ENCODE peak calls at places on chromosome 5, in eight cellular contexts. One of them, this sample, is unnamed.

GRCh38 chr5:151676719-151677118 is 10.0 kb downstream of the SPARC start:
- DNase-seq in WTC11: no peak
- DNase-seq in endodermal cell: no peak
- DNase-seq in transverse colon: no peak
- DNase-seq in colonic mucosa: no peak
- DNase-seq in spleen: no peak
- DNase-seq in heart left ventricle: no peak
- DNase-seq in fibroblast of lung: peak
- DNase-seq in this sample: no peak

GRCh38 chr5:167574381-167574780 is 717.1 kb upstream of the WWC1 start:
- DNase-seq in fibroblast of lung: no peak
- DNase-seq in heart left ventricle: no peak
- DNase-seq in transverse colon: no peak
- DNase-seq in colonic mucosa: no peak
- DNase-seq in WTC11: no peak
- DNase-seq in spleen: no peak
- DNase-seq in endodermal cell: no peak
- DNase-seq in this sample: no peak

GRCh38 chr5:118022062-118022461 is 966.3 kb downstream of the DTWD2 start:
- DNase-seq in heart left ventricle: no peak
- DNase-seq in fibroblast of lung: no peak
- DNase-seq in transverse colon: no peak
- DNase-seq in spleen: no peak
- DNase-seq in colonic mucosa: no peak
- DNase-seq in WTC11: no peak
- DNase-seq in endodermal cell: no peak
- DNase-seq in this sample: no peak

GRCh38 chr5:95861858-95862561 is 39.5 kb upstream of the GLRX start:
- DNase-seq in colonic mucosa: no peak
- DNase-seq in fibroblast of lung: peak
- DNase-seq in heart left ventricle: no peak
- DNase-seq in transverse colon: no peak
- DNase-seq in WTC11: no peak
- DNase-seq in endodermal cell: no peak
- DNase-seq in spleen: no peak
- DNase-seq in this sample: no peak

GRCh38 chr5:132063090-132063911 is 2.8 kb downstream of the IL3 start:
- DNase-seq in transverse colon: peak
- DNase-seq in spleen: peak
- DNase-seq in heart left ventricle: peak
- DNase-seq in colonic mucosa: peak
- DNase-seq in WTC11: peak
- DNase-seq in fibroblast of lung: peak
- DNase-seq in endodermal cell: peak
- DNase-seq in this sample: peak

GRCh38 chr5:180093241-180093640 is 21.7 kb upstream of the RNF130 start:
- DNase-seq in heart left ventricle: no peak
- DNase-seq in WTC11: no peak
- DNase-seq in endodermal cell: no peak
- DNase-seq in colonic mucosa: no peak
- DNase-seq in transverse colon: no peak
- DNase-seq in spleen: no peak
- DNase-seq in fibroblast of lung: no peak
- DNase-seq in this sample: no peak

GRCh38 chr5:41334758-41335157 is 121.4 kb upstream of the C6 start:
- DNase-seq in transverse colon: no peak
- DNase-seq in spleen: no peak
- DNase-seq in WTC11: no peak
- DNase-seq in colonic mucosa: no peak
- DNase-seq in endodermal cell: no peak
- DNase-seq in fibroblast of lung: peak
- DNase-seq in heart left ventricle: no peak
- DNase-seq in this sample: no peak

GRCh38 chr5:1538741-1539392 is 15.1 kb upstream of the LPCAT1 start:
- DNase-seq in spleen: peak
- DNase-seq in endodermal cell: no peak
- DNase-seq in WTC11: no peak
- DNase-seq in heart left ventricle: no peak
- DNase-seq in fibroblast of lung: no peak
- DNase-seq in transverse colon: no peak
- DNase-seq in colonic mucosa: no peak
- DNase-seq in this sample: no peak

GRCh38 chr5:169433221-169433651 is 132.3 kb upstream of the SLIT3 start:
- DNase-seq in colonic mucosa: no peak
- DNase-seq in transverse colon: no peak
- DNase-seq in endodermal cell: no peak
- DNase-seq in fibroblast of lung: no peak
- DNase-seq in spleen: no peak
- DNase-seq in WTC11: no peak
- DNase-seq in heart left ventricle: no peak
- DNase-seq in this sample: no peak

GRCh38 chr5:1793301-1793740 is 6.3 kb downstream of the MRPL36 start:
- DNase-seq in endodermal cell: no peak
- DNase-seq in WTC11: no peak
- DNase-seq in transverse colon: no peak
- DNase-seq in spleen: peak
- DNase-seq in fibroblast of lung: peak
- DNase-seq in heart left ventricle: no peak
- DNase-seq in colonic mucosa: no peak
- DNase-seq in this sample: no peak

GRCh38 chr5:171858303-171858702 is 72.7 kb downstream of the SMIM23 start:
- DNase-seq in heart left ventricle: no peak
- DNase-seq in fibroblast of lung: no peak
- DNase-seq in spleen: no peak
- DNase-seq in colonic mucosa: no peak
- DNase-seq in transverse colon: no peak
- DNase-seq in WTC11: peak
- DNase-seq in endodermal cell: no peak
- DNase-seq in this sample: no peak
- TF ChIP-seq CTCF in heart left ventricle: peak
- TF ChIP-seq CTCF in fibroblast of lung: peak
- TF ChIP-seq CTCF in spleen: peak
- TF ChIP-seq CTCF in colonic mucosa: peak
- TF ChIP-seq CTCF in transverse colon: no peak
- TF ChIP-seq CTCF in WTC11: peak
- TF ChIP-seq CTCF in endodermal cell: peak
- TF ChIP-seq CTCF in this sample: peak

GRCh38 chr5:7897014-7897600 is 28.2 kb downstream of the MTRR start:
- DNase-seq in transverse colon: peak
- DNase-seq in endodermal cell: peak
- DNase-seq in fibroblast of lung: peak
- DNase-seq in colonic mucosa: no peak
- DNase-seq in heart left ventricle: no peak
- DNase-seq in WTC11: peak
- DNase-seq in spleen: no peak
- DNase-seq in this sample: no peak
- TF ChIP-seq CTCF in transverse colon: no peak
- TF ChIP-seq CTCF in endodermal cell: peak
- TF ChIP-seq CTCF in fibroblast of lung: peak
- TF ChIP-seq CTCF in colonic mucosa: no peak
- TF ChIP-seq CTCF in heart left ventricle: no peak
- TF ChIP-seq CTCF in WTC11: no peak
- TF ChIP-seq CTCF in spleen: peak
- TF ChIP-seq CTCF in this sample: peak

DNA sequence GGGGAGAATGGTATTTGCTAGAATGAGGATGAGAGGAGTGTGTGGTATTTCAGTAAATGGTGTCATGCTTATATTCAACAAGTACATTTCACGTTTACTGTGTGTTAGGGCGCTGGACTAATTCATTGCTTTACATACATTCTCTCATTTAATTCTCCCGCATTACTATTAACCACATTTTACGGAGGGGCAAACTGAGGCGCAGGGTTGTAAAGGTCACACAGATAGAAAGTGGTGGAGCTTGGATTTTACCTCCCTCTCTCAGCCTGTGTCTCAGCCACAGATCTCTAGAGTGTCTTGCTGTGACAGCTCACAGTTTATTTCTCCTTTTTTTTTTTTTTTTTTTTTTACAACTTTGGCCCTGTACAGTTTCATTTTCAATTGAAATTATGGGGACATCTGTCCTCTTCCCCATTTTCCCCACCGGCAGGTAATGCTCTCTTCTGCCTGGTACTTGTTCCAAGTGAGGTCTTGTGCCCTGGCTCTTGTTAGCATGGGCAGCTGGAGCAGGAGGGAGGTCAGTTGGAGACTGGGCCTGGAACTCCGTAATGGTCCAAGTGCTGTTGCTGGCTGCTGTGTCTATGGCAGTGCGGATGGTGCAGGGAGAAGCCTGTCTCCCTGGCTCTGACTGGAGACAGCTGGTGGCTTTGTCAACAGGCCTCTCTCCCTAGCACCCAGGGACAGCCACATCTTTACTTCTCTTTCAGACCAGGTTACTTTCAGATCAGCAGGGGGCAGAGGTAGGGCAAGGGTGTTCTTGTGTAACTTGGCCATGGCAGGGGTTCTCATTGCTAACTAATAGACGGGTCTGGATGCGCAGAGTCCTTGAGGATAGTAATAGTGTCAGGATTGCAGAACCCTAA is 20.5 kb upstream of the NDST1 start:
- DNase-seq in fibroblast of lung: no peak
- DNase-seq in endodermal cell: no peak
- DNase-seq in transverse colon: peak
- DNase-seq in colonic mucosa: peak
- DNase-seq in spleen: peak
- DNase-seq in heart left ventricle: no peak
- DNase-seq in WTC11: no peak
- DNase-seq in this sample: no peak
- TF ChIP-seq CTCF in fibroblast of lung: no peak
- TF ChIP-seq CTCF in endodermal cell: no peak
- TF ChIP-seq CTCF in transverse colon: no peak
- TF ChIP-seq CTCF in colonic mucosa: no peak
- TF ChIP-seq CTCF in spleen: no peak
- TF ChIP-seq CTCF in heart left ventricle: no peak
- TF ChIP-seq CTCF in WTC11: no peak
- TF ChIP-seq CTCF in this sample: peak

GRCh38 chr5:164518049-164518740 is 1012.8 kb downstream of the MAT2B start:
- DNase-seq in colonic mucosa: no peak
- DNase-seq in transverse colon: no peak
- DNase-seq in endodermal cell: no peak
- DNase-seq in heart left ventricle: no peak
- DNase-seq in spleen: no peak
- DNase-seq in fibroblast of lung: no peak
- DNase-seq in WTC11: no peak
- DNase-seq in this sample: no peak
- TF ChIP-seq CTCF in colonic mucosa: no peak
- TF ChIP-seq CTCF in transverse colon: no peak
- TF ChIP-seq CTCF in endodermal cell: no peak
- TF ChIP-seq CTCF in heart left ventricle: no peak
- TF ChIP-seq CTCF in spleen: no peak
- TF ChIP-seq CTCF in fibroblast of lung: no peak
- TF ChIP-seq CTCF in WTC11: no peak
- TF ChIP-seq CTCF in this sample: no peak

DNA sequence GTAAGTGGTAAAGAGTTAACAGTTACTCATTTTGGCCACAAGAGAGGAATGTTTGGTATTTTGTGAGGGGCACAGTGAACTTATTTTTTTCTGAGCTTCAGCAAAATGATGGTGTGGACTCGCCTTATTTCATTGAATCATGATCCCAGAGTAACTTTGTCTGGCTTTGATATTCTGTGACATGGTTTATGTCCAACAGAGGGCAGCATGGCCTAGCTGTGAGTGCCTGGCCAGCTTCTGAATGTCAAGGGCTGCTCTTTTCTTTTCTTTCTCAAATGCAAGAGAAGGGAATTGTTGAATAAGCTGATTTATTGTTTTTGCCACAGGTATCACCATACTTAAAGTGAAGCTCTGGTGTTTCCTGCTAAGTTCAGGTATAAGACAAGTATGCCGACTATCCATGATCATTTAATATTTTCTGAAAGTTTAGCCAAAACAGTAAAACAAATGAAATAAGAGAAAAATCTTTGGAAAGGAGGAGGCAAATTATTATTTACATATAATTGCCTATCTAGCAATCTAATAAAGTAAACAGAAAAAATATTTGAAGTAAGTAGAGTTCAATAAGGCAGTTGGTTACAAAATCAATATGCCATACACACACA is 31.7 kb downstream of the MRPL22 start:
- DNase-seq in endodermal cell: peak
- DNase-seq in fibroblast of lung: peak
- DNase-seq in heart left ventricle: peak
- DNase-seq in WTC11: peak
- DNase-seq in transverse colon: no peak
- DNase-seq in spleen: no peak
- DNase-seq in colonic mucosa: no peak
- DNase-seq in this sample: peak
- TF ChIP-seq CTCF in endodermal cell: peak
- TF ChIP-seq CTCF in fibroblast of lung: peak
- TF ChIP-seq CTCF in heart left ventricle: peak
- TF ChIP-seq CTCF in WTC11: peak
- TF ChIP-seq CTCF in transverse colon: peak
- TF ChIP-seq CTCF in spleen: peak
- TF ChIP-seq CTCF in colonic mucosa: no peak
- TF ChIP-seq CTCF in this sample: peak

DNA sequence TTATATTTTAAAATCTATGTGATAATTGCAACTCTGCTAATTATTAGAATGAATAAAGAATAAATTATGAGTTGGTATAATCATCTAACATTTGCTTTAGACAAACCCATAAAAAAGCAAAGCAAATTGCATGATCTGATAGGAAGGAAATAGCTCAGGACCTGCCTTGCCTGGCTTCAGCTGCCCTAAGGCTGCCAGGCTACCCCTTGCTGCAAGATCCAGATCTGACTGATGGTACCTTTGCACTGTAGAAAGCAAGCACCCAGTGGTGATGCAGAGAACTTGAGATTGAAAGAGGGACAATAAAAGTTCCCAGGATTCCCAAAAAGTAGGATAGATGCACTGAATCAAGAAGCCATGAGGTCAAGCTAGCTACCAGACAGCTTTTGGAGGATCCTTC is 100.9 kb upstream of the FSTL4 start:
- DNase-seq in transverse colon: no peak
- DNase-seq in heart left ventricle: no peak
- DNase-seq in fibroblast of lung: no peak
- DNase-seq in endodermal cell: no peak
- DNase-seq in spleen: peak
- DNase-seq in colonic mucosa: no peak
- DNase-seq in WTC11: no peak
- DNase-seq in this sample: no peak
- TF ChIP-seq CTCF in transverse colon: no peak
- TF ChIP-seq CTCF in heart left ventricle: no peak
- TF ChIP-seq CTCF in fibroblast of lung: no peak
- TF ChIP-seq CTCF in endodermal cell: peak
- TF ChIP-seq CTCF in spleen: no peak
- TF ChIP-seq CTCF in colonic mucosa: no peak
- TF ChIP-seq CTCF in WTC11: no peak
- TF ChIP-seq CTCF in this sample: no peak

DNA sequence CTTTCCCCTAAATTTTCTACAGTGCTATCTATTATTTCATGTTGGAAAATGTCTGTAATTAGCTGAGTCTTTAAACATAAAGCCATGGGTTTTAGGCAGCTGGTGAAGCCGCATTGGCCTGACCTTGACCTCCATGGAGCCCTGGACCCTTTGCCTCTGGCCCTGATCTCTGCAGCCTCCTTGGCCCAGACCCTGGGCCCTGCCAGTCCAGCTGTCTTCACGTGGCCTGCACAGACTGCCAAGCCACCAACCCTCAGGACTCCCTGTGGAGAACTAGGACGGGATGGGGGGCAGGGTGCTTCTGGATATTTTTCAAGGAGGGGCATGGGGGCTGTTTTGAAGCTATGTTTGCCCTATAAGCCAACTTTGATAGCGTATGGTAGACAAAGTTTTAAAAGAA is 29.8 kb upstream of the PPARGC1B start:
- DNase-seq in fibroblast of lung: no peak
- DNase-seq in WTC11: no peak
- DNase-seq in transverse colon: no peak
- DNase-seq in colonic mucosa: no peak
- DNase-seq in endodermal cell: no peak
- DNase-seq in spleen: no peak
- DNase-seq in heart left ventricle: peak
- DNase-seq in this sample: no peak
- TF ChIP-seq CTCF in fibroblast of lung: no peak
- TF ChIP-seq CTCF in WTC11: no peak
- TF ChIP-seq CTCF in transverse colon: no peak
- TF ChIP-seq CTCF in colonic mucosa: no peak
- TF ChIP-seq CTCF in endodermal cell: no peak
- TF ChIP-seq CTCF in spleen: no peak
- TF ChIP-seq CTCF in heart left ventricle: no peak
- TF ChIP-seq CTCF in this sample: no peak

This sample was measured in progenitor cell of endocrine pancreas.